ENCODE peak calls at places on chromosome 2, in six cellular contexts. One of them, this sample, is unnamed.

GRCh38 chr2:12549641-12550040 is 167.1 kb upstream of the TRIB2 start:
- DNase-seq in stomach: no peak
- DNase-seq in HTR-8/SVneo: no peak
- DNase-seq in RWPE1: peak; percentile 36
- DNase-seq in G401: no peak
- DNase-seq in GM18507: no peak
- DNase-seq in this sample: peak; percentile 31

GRCh38 chr2:208437755-208438154 is 31.2 kb downstream of the PTH2R start:
- DNase-seq in HTR-8/SVneo: no peak
- DNase-seq in stomach: no peak
- DNase-seq in GM18507: no peak
- DNase-seq in G401: no peak
- DNase-seq in RWPE1: no peak
- DNase-seq in this sample: no peak

GRCh38 chr2:187580462-187581124 is 26.4 kb upstream of the TFPI start:
- DNase-seq in GM18507: no peak
- DNase-seq in G401: peak; percentile 27
- DNase-seq in RWPE1: peak; percentile 48
- DNase-seq in stomach: no peak
- DNase-seq in HTR-8/SVneo: peak; percentile 41
- DNase-seq in this sample: peak; percentile 90

GRCh38 chr2:143948710-143949109 is 571.2 kb downstream of the ZEB2 start:
- DNase-seq in HTR-8/SVneo: no peak
- DNase-seq in RWPE1: no peak
- DNase-seq in GM18507: no peak
- DNase-seq in G401: no peak
- DNase-seq in stomach: no peak
- DNase-seq in this sample: no peak

GRCh38 chr2:202034249-202035088 is 814 bp downstream of the FZD7 start:
- DNase-seq in RWPE1: peak; percentile 22
- DNase-seq in G401: peak; percentile 41
- DNase-seq in stomach: no peak
- DNase-seq in HTR-8/SVneo: no peak
- DNase-seq in GM18507: no peak
- DNase-seq in this sample: peak; percentile 28

GRCh38 chr2:121804997-121805766 is 49.7 kb downstream of the TSN start:
- DNase-seq in RWPE1: no peak
- DNase-seq in HTR-8/SVneo: no peak
- DNase-seq in stomach: no peak
- DNase-seq in GM18507: no peak
- DNase-seq in G401: no peak
- DNase-seq in this sample: no peak

GRCh38 chr2:144849612-144850011 is 329.7 kb upstream of the ZEB2 start:
- DNase-seq in G401: no peak
- DNase-seq in HTR-8/SVneo: no peak
- DNase-seq in stomach: no peak
- DNase-seq in GM18507: no peak
- DNase-seq in RWPE1: no peak
- DNase-seq in this sample: no peak

GRCh38 chr2:47360937-47361336 is 42.0 kb upstream of the MSH2 start:
- DNase-seq in stomach: no peak
- DNase-seq in G401: no peak
- DNase-seq in GM18507: no peak
- DNase-seq in HTR-8/SVneo: no peak
- DNase-seq in RWPE1: peak; percentile 54
- DNase-seq in this sample: no peak

GRCh38 chr2:221896505-221897151 is 324.5 kb upstream of the EPHA4 start:
- DNase-seq in GM18507: no peak
- DNase-seq in G401: no peak
- DNase-seq in RWPE1: peak; percentile 4
- DNase-seq in HTR-8/SVneo: peak; percentile 17
- DNase-seq in stomach: no peak
- DNase-seq in this sample: peak; percentile 50

GRCh38 chr2:239201531-239201876 is 199.3 kb downstream of the HDAC4 start:
- DNase-seq in HTR-8/SVneo: no peak
- DNase-seq in GM18507: no peak
- DNase-seq in G401: peak; percentile 90
- DNase-seq in RWPE1: no peak
- DNase-seq in stomach: no peak
- DNase-seq in this sample: no peak

GRCh38 chr2:136131961-136132839 is 14.3 kb upstream of the CXCR4 start:
- DNase-seq in G401: no peak
- DNase-seq in RWPE1: no peak
- DNase-seq in HTR-8/SVneo: no peak
- DNase-seq in stomach: peak; percentile 39
- DNase-seq in GM18507: peak; percentile 71
- DNase-seq in this sample: no peak

GRCh38 chr2:237648016-237648381 is 20.6 kb downstream of the LRRFIP1 start:
- DNase-seq in HTR-8/SVneo: no peak
- DNase-seq in GM18507: no peak
- DNase-seq in stomach: no peak
- DNase-seq in G401: no peak
- DNase-seq in RWPE1: no peak
- DNase-seq in this sample: peak; percentile 38

GRCh38 chr2:157928372-157928771 is 52.2 kb upstream of the ACVR1 start:
- DNase-seq in stomach: no peak
- DNase-seq in RWPE1: no peak
- DNase-seq in GM18507: no peak
- DNase-seq in G401: no peak
- DNase-seq in HTR-8/SVneo: no peak
- DNase-seq in this sample: no peak

GRCh38 chr2:41764919-41765318 is 282.9 kb upstream of the PKDCC start:
- DNase-seq in stomach: no peak
- DNase-seq in G401: no peak
- DNase-seq in GM18507: no peak
- DNase-seq in RWPE1: peak; percentile 13
- DNase-seq in HTR-8/SVneo: no peak
- DNase-seq in this sample: no peak

GRCh38 chr2:31802711-31803110 is 208.1 kb downstream of the MEMO1 start:
- DNase-seq in G401: no peak
- DNase-seq in stomach: no peak
- DNase-seq in HTR-8/SVneo: no peak
- DNase-seq in RWPE1: no peak
- DNase-seq in GM18507: no peak
- DNase-seq in this sample: no peak

GRCh38 chr2:207432471-207432870 is 97.3 kb upstream of the CREB1 start:
- DNase-seq in RWPE1: no peak
- DNase-seq in HTR-8/SVneo: no peak
- DNase-seq in GM18507: no peak
- DNase-seq in stomach: no peak
- DNase-seq in G401: no peak
- DNase-seq in this sample: no peak

GRCh38 chr2:234425923-234426603 is 70.8 kb downstream of the ARL4C start:
- DNase-seq in GM18507: no peak
- DNase-seq in stomach: peak; percentile 48
- DNase-seq in G401: no peak
- DNase-seq in RWPE1: no peak
- DNase-seq in HTR-8/SVneo: no peak
- DNase-seq in this sample: no peak

GRCh38 chr2:88658318-88658717 is 31.1 kb upstream of the EIF2AK3 start:
- DNase-seq in GM18507: no peak
- DNase-seq in RWPE1: peak; percentile 49
- DNase-seq in HTR-8/SVneo: peak; percentile 27
- DNase-seq in stomach: no peak
- DNase-seq in G401: no peak
- DNase-seq in this sample: peak; percentile 68

GRCh38 chr2:34652636-34653035 is 1053.5 kb upstream of the FAM98A start:
- DNase-seq in stomach: no peak
- DNase-seq in G401: no peak
- DNase-seq in GM18507: no peak
- DNase-seq in RWPE1: no peak
- DNase-seq in HTR-8/SVneo: no peak
- DNase-seq in this sample: peak; percentile 23

GRCh38 chr2:240466579-240467148 is 31.2 kb downstream of the GPC1 start:
- DNase-seq in GM18507: no peak
- DNase-seq in stomach: peak; percentile 17
- DNase-seq in G401: no peak
- DNase-seq in HTR-8/SVneo: no peak
- DNase-seq in RWPE1: no peak
- DNase-seq in this sample: no peak

GRCh38 chr2:122543815-122544214 is 788.4 kb downstream of the TSN start:
- DNase-seq in G401: no peak
- DNase-seq in HTR-8/SVneo: no peak
- DNase-seq in GM18507: no peak
- DNase-seq in RWPE1: peak; percentile 8
- DNase-seq in stomach: no peak
- DNase-seq in this sample: peak; percentile 28

GRCh38 chr2:147374410-147374811 is 470.4 kb upstream of the ACVR2A start:
- DNase-seq in stomach: no peak
- DNase-seq in RWPE1: no peak
- DNase-seq in GM18507: no peak
- DNase-seq in G401: no peak
- DNase-seq in HTR-8/SVneo: no peak
- DNase-seq in this sample: peak; percentile 14

GRCh38 chr2:191063584-191063983 is 49.6 kb upstream of the STAT1 start:
- DNase-seq in stomach: no peak
- DNase-seq in RWPE1: no peak
- DNase-seq in G401: no peak
- DNase-seq in HTR-8/SVneo: no peak
- DNase-seq in GM18507: no peak
- DNase-seq in this sample: no peak

GRCh38 chr2:96092896-96093295 is 23.5 kb downstream of the ADRA2B start:
- DNase-seq in stomach: peak; percentile 20
- DNase-seq in HTR-8/SVneo: no peak
- DNase-seq in RWPE1: no peak
- DNase-seq in GM18507: no peak
- DNase-seq in G401: no peak
- DNase-seq in this sample: no peak

GRCh38 chr2:168424112-168424951 is 31.7 kb upstream of the CERS6 start:
- DNase-seq in HTR-8/SVneo: peak; percentile 8
- DNase-seq in GM18507: no peak
- DNase-seq in stomach: no peak
- DNase-seq in RWPE1: no peak
- DNase-seq in G401: no peak
- DNase-seq in this sample: peak; percentile 40

GRCh38 chr2:190511104-190511503 is 23.4 kb downstream of the NEMP2 start:
- DNase-seq in HTR-8/SVneo: peak; percentile 42
- DNase-seq in GM18507: no peak
- DNase-seq in G401: peak; percentile 51
- DNase-seq in stomach: no peak
- DNase-seq in RWPE1: no peak
- DNase-seq in this sample: peak; percentile 75

GRCh38 chr2:121502246-121502645 is 28.4 kb upstream of the RNU4ATAC start:
- DNase-seq in stomach: no peak
- DNase-seq in RWPE1: peak; percentile 59
- DNase-seq in G401: no peak
- DNase-seq in GM18507: no peak
- DNase-seq in HTR-8/SVneo: no peak
- DNase-seq in this sample: peak; percentile 67

GRCh38 chr2:105417789-105418475 is 19.1 kb upstream of the FHL2 start:
- DNase-seq in HTR-8/SVneo: peak; percentile 21
- DNase-seq in stomach: no peak
- DNase-seq in RWPE1: no peak
- DNase-seq in GM18507: no peak
- DNase-seq in G401: no peak
- DNase-seq in this sample: peak; percentile 43